ENCODE peak calls at places on chromosome 1, in eight cellular contexts. P, Z, K, N, Q, A, R and F are unnamed samples.

GRCh38 chr1:226894826-226895225 is 24.4 kb downstream of the PSEN2 start:
- DNase-seq in P (no peak), Z (no peak), K (no peak), N (no peak), Q (no peak), A (no peak), R (no peak), F (no peak)

GRCh38 chr1:27968692-27969091 is 8.9 kb downstream of the XKR8 start:
- DNase-seq in P (no peak), Z (peak; percentile 18), K (no peak), N (no peak), Q (no peak), A (peak; percentile 72), R (no peak), F (no peak)

GRCh38 chr1:222777977-222778376 is 36.9 kb upstream of the DISP1 start:
- DNase-seq in P (no peak), Z (no peak), K (no peak), N (no peak), Q (no peak), A (peak; percentile 84), R (peak; percentile 90), F (no peak)

GRCh38 chr1:245363821-245364220 is 209.0 kb downstream of the KIF26B start:
- DNase-seq in P (no peak), Z (no peak), K (no peak), N (no peak), Q (no peak), A (no peak), R (no peak), F (no peak)

GRCh38 chr1:178134061-178134460 is 40.2 kb downstream of the RASAL2 start:
- DNase-seq in P (no peak), Z (peak; percentile 49), K (no peak), N (no peak), Q (no peak), A (peak; percentile 87), R (no peak), F (peak; percentile 23)

GRCh38 chr1:51576085-51576444 is 40.8 kb upstream of the OSBPL9 start:
- DNase-seq in P (no peak), Z (no peak), K (no peak), N (no peak), Q (no peak), A (no peak), R (no peak), F (no peak)

GRCh38 chr1:181482521-181483083 is 715 bp upstream of the CACNA1E start:
- DNase-seq in P (no peak), Z (peak; percentile 10), K (no peak), N (no peak), Q (peak; percentile 11), A (peak; percentile 17), R (peak; percentile 89), F (no peak)

GRCh38 chr1:247331172-247331525 is 518 bp downstream of the ZNF496 start:
- DNase-seq in P (no peak), Z (peak; percentile 81), K (peak; percentile 35), N (no peak), Q (peak; percentile 87), A (peak; percentile 79), R (peak; percentile 66), F (peak; percentile 84)

GRCh38 chr1:157137051-157137772 is 983 bp downstream of the ETV3 start:
- DNase-seq in P (no peak), Z (no peak), K (no peak), N (no peak), Q (peak; percentile 22), A (peak; percentile 36), R (no peak), F (peak; percentile 32)